ENCODE peak calls at places on chromosomes 2 and 18, in ten cellular contexts. L is colonic mucosa, D is AG10803, P is uterus, O is cardiac fibroblast, J is K562, Z is neural progenitor cell, F is kidney epithelial cell, R is neural crest cell, T is OCI-LY7. A is an unnamed sample.

GRCh38 chr18:76483780-76484179 is 11.3 kb downstream of the ZNF516 start:
- DNase-seq in T (no peak), P (no peak), J (no peak), Z (no peak), L (no peak), F (no peak), D (no peak), R (no peak), O (no peak), A (no peak)

GRCh38 chr2:72146357-72147302 is 1.0 kb downstream of the CYP26B1 start:
- DNase-seq in D (no peak), F (no peak), L (no peak), R (no peak), T (no peak), P (peak; percentile 13), O (no peak), Z (peak; percentile 48), J (no peak), A (no peak)

GRCh38 chr18:3454365-3455089 is 4.6 kb downstream of the TGIF1 start:
- DNase-seq in Z (peak; percentile 76), T (peak; percentile 61), O (peak; percentile 80), D (peak; percentile 75), R (peak; percentile 26), L (peak; percentile 71), F (no peak), P (no peak), J (peak; percentile 61), A (no peak)

GRCh38 chr18:52130621-52131020 is 209.4 kb upstream of the DCC start:
- DNase-seq in D (peak; percentile 8), Z (no peak), P (no peak), O (no peak), J (no peak), T (no peak), R (no peak), L (no peak), F (no peak), A (no peak)

GRCh38 chr18:12948055-12948804 is 419 bp downstream of the SEH1L start:
- DNase-seq in J (peak; percentile 88), R (peak; percentile 80), Z (peak; percentile 87), O (peak; percentile 96), D (peak; percentile 93), T (peak; percentile 92), L (peak; percentile 94), F (peak; percentile 43), P (peak; percentile 92), A (peak; percentile 85)

GRCh38 chr2:231904161-231904611 is 22.0 kb downstream of the NPPC start:
- DNase-seq in J (no peak), L (peak; percentile 24), O (no peak), Z (no peak), T (no peak), P (no peak), D (no peak), F (no peak), R (no peak), A (no peak)

GRCh38 chr2:224865016-224865415 is 148.9 kb upstream of the CCDC195 start:
- DNase-seq in R (no peak), J (no peak), L (no peak), D (peak; percentile 68), T (no peak), Z (no peak), F (no peak), P (no peak), O (no peak), A (no peak)

GRCh38 chr2:20185176-20186022 is 39.5 kb downstream of the SDC1 start:
- DNase-seq in P (no peak), L (no peak), Z (no peak), D (no peak), J (no peak), T (no peak), O (peak; percentile 48), R (no peak), F (peak; percentile 79), A (no peak)

GRCh38 chr2:203998195-203998804 is 61.7 kb downstream of the ICOS start:
- DNase-seq in R (no peak), Z (no peak), F (peak; percentile 23), P (no peak), L (no peak), J (no peak), D (peak; percentile 8), T (no peak), O (peak; percentile 47), A (no peak)

GRCh38 chr18:51054764-51055163 is 24.8 kb downstream of the SMAD4 start:
- DNase-seq in D (peak; percentile 64), J (no peak), R (no peak), Z (no peak), O (no peak), L (no peak), P (no peak), F (no peak), T (no peak), A (no peak)

GRCh38 chr18:58761241-58761969 is 90.1 kb downstream of the MALT1 start:
- DNase-seq in P (no peak), D (no peak), O (no peak), F (no peak), T (peak; percentile 20), Z (no peak), L (peak; percentile 9), J (no peak), R (no peak), A (no peak)

GRCh38 chr2:172178035-172178434 is 75.3 kb upstream of the DLX2 start:
- DNase-seq in L (no peak), Z (no peak), P (no peak), O (peak; percentile 19), T (no peak), R (no peak), J (no peak), F (peak; percentile 69), D (no peak), A (no peak)

GRCh38 chr2:130882991-130883390 is 46.3 kb downstream of the ARHGEF4 start:
- DNase-seq in R (no peak), J (no peak), Z (no peak), L (no peak), F (no peak), O (no peak), P (no peak), D (no peak), T (no peak), A (no peak)

GRCh38 chr2:102667072-102667471 is 47.7 kb downstream of the SLC9A2 start:
- DNase-seq in P (no peak), Z (no peak), O (peak; percentile 1), L (no peak), T (no peak), D (no peak), J (no peak), R (no peak), F (no peak), A (no peak)

GRCh38 chr2:22486343-22486742 is 898.6 kb upstream of the KLHL29 start:
- DNase-seq in R (no peak), L (no peak), Z (peak; percentile 13), P (no peak), D (no peak), T (no peak), O (no peak), F (no peak), J (no peak), A (no peak)

GRCh38 chr2:53473762-53474161 is 293.8 kb upstream of the CHAC2 start:
- DNase-seq in J (no peak), T (no peak), O (peak; percentile 17), L (no peak), P (no peak), F (no peak), R (no peak), Z (no peak), D (no peak), A (no peak)

GRCh38 chr2:10495311-10495987 is 47.3 kb upstream of the ODC1 start:
- DNase-seq in T (no peak), O (no peak), F (no peak), P (no peak), D (no peak), J (no peak), L (peak; percentile 24), R (no peak), Z (no peak), A (no peak)

GRCh38 chr2:211085056-211085680 is 528.8 kb downstream of the CPS1 start:
- DNase-seq in F (no peak), T (peak; percentile 40), O (peak; percentile 67), P (no peak), D (peak; percentile 1), J (peak; percentile 8), Z (peak; percentile 57), R (no peak), L (peak; percentile 21), A (no peak)
- TF ChIP-seq CTCF in F (peak; percentile 42), T (peak; percentile 90), O (peak; percentile 50), P (no peak), D (peak; percentile 55), J (peak; percentile 19), Z (peak; percentile 83), R (peak; percentile 82), L (peak; percentile 61), A (peak; percentile 47)

GRCh38 chr2:234191819-234192407 is 141.4 kb downstream of the SPP2 start:
- DNase-seq in J (no peak), L (no peak), R (no peak), O (peak; percentile 41), F (no peak), Z (peak; percentile 10), D (no peak), T (peak; percentile 2), P (no peak), A (no peak)
- TF ChIP-seq CTCF in J (no peak), L (no peak), R (no peak), O (no peak), F (no peak), Z (no peak), D (no peak), T (no peak), P (no peak), A (peak; percentile 8)

GRCh38 chr2:71067567-71068217 is 756 bp upstream of the NAGK start:
- DNase-seq in J (no peak), Z (no peak), O (no peak), L (no peak), R (no peak), D (no peak), T (peak; percentile 63), F (no peak), P (no peak), A (no peak)
- TF ChIP-seq CTCF in J (no peak), Z (peak; percentile 10), O (peak; percentile 4), L (no peak), R (no peak), D (no peak), T (peak; percentile 47), F (peak; percentile 5), P (peak; percentile 5), A (no peak)

GRCh38 chr2:69723791-69724190 is 18.1 kb upstream of the ANXA4 start:
- DNase-seq in O (no peak), T (no peak), R (no peak), L (no peak), J (no peak), P (no peak), F (no peak), Z (no peak), D (no peak), A (no peak)

GRCh38 chr2:69724540-69725159 is 17.3 kb upstream of the ANXA4 start:
- DNase-seq in J (peak; percentile 68), F (no peak), L (peak; percentile 96), R (peak; percentile 97), O (peak; percentile 85), D (peak; percentile 68), T (peak; percentile 79), Z (peak; percentile 90), P (peak; percentile 86), A (peak; percentile 51)

GRCh38 chr2:69729266-69729665 is 12.7 kb upstream of the ANXA4 start:
- DNase-seq in T (no peak), Z (no peak), R (no peak), J (no peak), L (no peak), D (no peak), O (no peak), F (no peak), P (no peak), A (no peak)

GRCh38 chr2:69720922-69721491 is 20.9 kb upstream of the ANXA4 start:
- DNase-seq in F (no peak), Z (no peak), T (no peak), R (no peak), P (no peak), L (no peak), O (no peak), J (no peak), D (no peak), A (no peak)

GRCh38 chr2:69725706-69726360 is 16.1 kb upstream of the ANXA4 start:
- DNase-seq in R (no peak), D (no peak), F (no peak), O (no peak), Z (no peak), J (no peak), P (no peak), T (no peak), L (no peak), A (no peak)
- TF ChIP-seq CTCF in R (no peak), D (no peak), F (no peak), O (no peak), Z (no peak), J (no peak), P (no peak), T (no peak), L (no peak), A (no peak)

A was measured in AG04450.